ENCODE peak calls at places on chromosomes 2 and 18, in four cellular contexts. Z is neuronal stem cell, B is H9, E is mesenchymal stem cell. T is an unnamed sample.

GRCh38 chr2:122001441-122001874 is 246.0 kb downstream of the TSN start:
- DNase-seq in B (no peak), Z (no peak), E (no peak), T (no peak)

GRCh38 chr2:120436460-120436739 is 90.5 kb downstream of the INHBB start:
- DNase-seq in E (no peak), Z (no peak), B (peak; percentile 17), T (no peak)

GRCh38 chr2:102082591-102083586 is 59.7 kb upstream of the IL1R1 start:
- DNase-seq in B (no peak), Z (no peak), E (peak; percentile 91), T (peak; percentile 91)

GRCh38 chr2:97736608-97737330 is 23.4 kb downstream of the ZAP70 start:
- DNase-seq in B (no peak), E (no peak), Z (no peak), T (no peak)

GRCh38 chr2:79994161-79994560 is 310.4 kb downstream of the LRRTM1 start:
- DNase-seq in Z (no peak), E (no peak), B (no peak), T (peak; percentile 13)

GRCh38 chr2:158725496-158725895 is 69.6 kb upstream of the DAPL1 start:
- DNase-seq in B (no peak), E (no peak), Z (no peak), T (no peak)

GRCh38 chr2:233801357-233802131 is 23.4 kb downstream of the MROH2A start:
- DNase-seq in E (no peak), Z (no peak), B (no peak), T (peak; percentile 55)

GRCh38 chr18:48750485-48751175 is 200.1 kb downstream of the SMAD7 start:
- DNase-seq in B (no peak), Z (no peak), E (no peak), T (no peak)

GRCh38 chr18:27887711-27888495 is 289.0 kb downstream of the CDH2 start:
- DNase-seq in B (no peak), E (peak; percentile 33), Z (no peak), T (peak; percentile 6)

GRCh38 chr2:222796413-222797103 is 64.3 kb upstream of the ACSL3 start:
- DNase-seq in Z (no peak), E (peak; percentile 86), B (no peak), T (peak; percentile 53)

GRCh38 chr2:234733093-234733489 is 218.7 kb upstream of the SH3BP4 start:
- DNase-seq in E (no peak), B (no peak), Z (no peak), T (no peak)

GRCh38 chr18:70503060-70503459 is 214.2 kb downstream of the SOCS6 start:
- DNase-seq in B (no peak), Z (no peak), E (no peak), T (no peak)

GRCh38 chr18:54127759-54128378 is 96.6 kb downstream of the MBD2 start:
- DNase-seq in E (peak; percentile 71), B (peak; percentile 68), Z (peak; percentile 54), T (peak; percentile 54)

GRCh38 chr2:231197741-231198290 is 615 bp upstream of the ARMC9 start:
- DNase-seq in Z (no peak), E (no peak), B (no peak), T (no peak)

GRCh38 chr2:127607399-127607908 is 38.5 kb upstream of the GPR17 start:
- DNase-seq in B (peak; percentile 12), E (no peak), Z (no peak), T (no peak)

GRCh38 chr2:171260471-171261424 is 100.1 kb upstream of the TLK1 start:
- DNase-seq in Z (no peak), E (no peak), B (peak; percentile 42), T (no peak)

GRCh38 chr2:36889782-36890181 is 76.6 kb downstream of the STRN start:
- DNase-seq in Z (no peak), E (peak; percentile 95), B (no peak), T (peak; percentile 99)

GRCh38 chr2:238999290-238999741 is 151.4 kb downstream of the TWIST2 start:
- DNase-seq in E (no peak), Z (no peak), B (no peak), T (no peak)

GRCh38 chr2:223465793-223466192 is 136.4 kb downstream of the SCG2 start:
- DNase-seq in Z (no peak), E (peak; percentile 98), B (no peak), T (peak; percentile 96)

GRCh38 chr18:12766986-12767433 is 64.2 kb downstream of the PSMG2 start:
- DNase-seq in Z (peak; percentile 20), B (peak; percentile 93), E (no peak), T (no peak)

GRCh38 chr2:134206573-134206972 is 47.3 kb upstream of the MGAT5 start:
- DNase-seq in B (no peak), E (peak; percentile 68), Z (no peak), T (peak; percentile 66)

GRCh38 chr18:53380063-53380639 is 844.3 kb downstream of the MBD2 start:
- DNase-seq in B (no peak), Z (peak; percentile 24), E (peak; percentile 28), T (peak; percentile 31)

GRCh38 chr2:168060956-168061750 is 186.2 kb downstream of the STK39 start:
- DNase-seq in E (peak; percentile 34), Z (no peak), B (no peak), T (peak; percentile 67)

GRCh38 chr2:219698684-219699439 is 71.4 kb downstream of the SLC4A3 start:
- DNase-seq in Z (no peak), E (no peak), B (no peak), T (no peak)

GRCh38 chr2:188725981-188726380 is 248.2 kb upstream of the COL3A1 start:
- DNase-seq in B (no peak), Z (no peak), E (peak; percentile 36), T (peak; percentile 73)

GRCh38 chr2:233267516-233268245 is 16.2 kb downstream of the ATG16L1 start:
- DNase-seq in E (no peak), Z (no peak), B (no peak), T (no peak)

GRCh38 chr2:224175538-224175937 is 136.5 kb upstream of the SERPINE2 start:
- DNase-seq in B (no peak), E (no peak), Z (no peak), T (no peak)

GRCh38 chr2:170144758-170145157 is 33.2 kb upstream of the MYO3B start:
- DNase-seq in B (no peak), E (no peak), Z (no peak), T (no peak)

GRCh38 chr2:233849607-233850271 is 4.6 kb downstream of the HJURP start:
- DNase-seq in B (no peak), Z (no peak), E (no peak), T (no peak)

GRCh38 chr2:100413586-100413985 is 3.9 kb downstream of the CHST10 start:
- DNase-seq in B (no peak), E (no peak), Z (no peak), T (no peak)

GRCh38 chr18:62796216-62796621 is 80.9 kb downstream of the PHLPP1 start:
- DNase-seq in B (no peak), Z (no peak), E (no peak), T (no peak)

GRCh38 chr18:27005589-27005988 is 140.1 kb upstream of the AQP4 start:
- DNase-seq in Z (no peak), B (no peak), E (peak; percentile 12), T (no peak)

GRCh38 chr2:52335727-52336126 is 1303.8 kb upstream of the NRXN1 start:
- DNase-seq in Z (no peak), B (no peak), E (no peak), T (no peak)

GRCh38 chr2:209619782-209620181 is 151.8 kb upstream of the UNC80 start:
- DNase-seq in B (no peak), E (peak; percentile 6), Z (no peak), T (no peak)

GRCh38 chr2:64992218-64992617 is 3.0 kb downstream of the SLC1A4 start:
- DNase-seq in B (no peak), Z (no peak), E (no peak), T (no peak)
- H4K91ac ChIP-seq in B (no peak overlapping the region), Z (no peak overlapping the region), E (no peak overlapping the region), T (no peak overlapping the region)

DNA sequence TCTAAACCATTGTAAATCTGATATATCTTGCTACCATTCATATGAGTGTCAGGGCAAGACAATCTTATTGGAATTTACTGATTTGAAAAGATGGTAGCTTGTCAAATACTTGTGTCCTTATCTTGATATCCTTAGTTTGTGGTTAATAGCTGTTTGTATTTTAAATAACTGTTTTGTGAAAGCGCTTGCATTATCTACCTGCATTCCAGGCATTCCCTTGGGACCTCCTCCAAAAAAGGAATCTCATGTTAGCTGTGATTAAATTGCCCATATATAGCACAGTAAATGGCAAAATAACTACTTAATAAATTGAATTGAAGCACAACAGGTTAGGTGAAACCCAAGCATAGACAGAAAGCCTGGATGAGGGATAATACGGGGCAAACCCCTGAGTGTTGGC is 13.9 kb downstream of the CNTNAP5 start:
- DNase-seq in Z (no peak), E (no peak), B (no peak), T (no peak)
- H4K91ac ChIP-seq in Z (no peak overlapping the region), E (no peak overlapping the region), B (no peak overlapping the region), T (no peak overlapping the region)

DNA sequence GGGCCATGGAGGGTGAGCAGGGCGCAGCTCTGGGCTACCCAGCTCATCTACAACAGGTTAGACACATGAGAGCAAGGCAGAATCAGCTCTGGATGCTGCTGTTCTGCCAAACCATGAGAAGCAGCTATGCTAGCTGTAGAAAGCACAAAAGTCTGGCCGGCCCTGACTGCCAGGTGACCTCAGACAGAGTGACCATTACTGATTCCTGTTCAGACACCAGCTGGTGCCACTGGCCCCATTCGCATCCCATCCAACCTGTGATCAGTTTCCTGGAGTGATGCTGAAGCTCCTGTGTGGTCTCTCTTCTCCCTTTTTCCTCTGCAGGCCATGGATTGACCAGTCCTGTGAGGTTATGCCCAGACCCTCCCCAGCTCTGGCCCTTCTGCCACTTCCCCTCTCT is 14.3 kb downstream of the RBMS1 start:
- DNase-seq in E (no peak), Z (no peak), B (no peak), T (no peak)
- H4K91ac ChIP-seq in E (peak overlapping the region; percentile 43), Z (no peak overlapping the region), B (no peak overlapping the region), T (peak overlapping the region; percentile 32)

GRCh38 chr2:10302479-10303173 is at the start of gene HPCAL1:
- DNase-seq in E (peak; percentile 81), Z (peak; percentile 91), B (peak; percentile 97), T (peak; percentile 70)
- H4K91ac ChIP-seq in E (peak within 1 kb of the TSS; percentile 92), Z (peak within 1 kb of the TSS; percentile 100), B (no peak within 1 kb of the TSS), T (peak within 1 kb of the TSS; percentile 83)

T was measured in IMR-90.